ENCODE peak calls at places on chromosomes 12 and 14, in six cellular contexts. One of them, this sample, is unnamed.
A peak's percentile ranks its signal among the peaks of the same experiment; 100 is the strongest.

GRCh38 chr12:53056296-53056695 is 6.4 kb downstream of the TNS2 start:
- DNase-seq in ovary: peak; percentile 25
- DNase-seq in GM23248: peak; percentile 64
- DNase-seq in stomach: no peak
- DNase-seq in AG04450: no peak
- DNase-seq in transverse colon: peak; percentile 4
- DNase-seq in this sample: no peak

GRCh38 chr14:60815371-60815770 is 80.8 kb downstream of the MNAT1 start:
- DNase-seq in GM23248: no peak
- DNase-seq in stomach: no peak
- DNase-seq in ovary: no peak
- DNase-seq in AG04450: no peak
- DNase-seq in transverse colon: no peak
- DNase-seq in this sample: no peak

GRCh38 chr12:132904718-132905328 is 17.4 kb upstream of the CHFR start:
- DNase-seq in ovary: peak; percentile 88
- DNase-seq in GM23248: peak; percentile 72
- DNase-seq in stomach: peak; percentile 72
- DNase-seq in transverse colon: peak; percentile 83
- DNase-seq in AG04450: no peak
- DNase-seq in this sample: peak; percentile 51

GRCh38 chr12:80044694-80045046 is 54.7 kb upstream of the OTOGL start:
- DNase-seq in stomach: no peak
- DNase-seq in ovary: no peak
- DNase-seq in GM23248: peak; percentile 95
- DNase-seq in AG04450: peak; percentile 55
- DNase-seq in transverse colon: no peak
- DNase-seq in this sample: no peak

GRCh38 chr12:20210795-20211194 is 157.5 kb upstream of the PDE3A start:
- DNase-seq in GM23248: no peak
- DNase-seq in AG04450: no peak
- DNase-seq in stomach: no peak
- DNase-seq in ovary: no peak
- DNase-seq in transverse colon: no peak
- DNase-seq in this sample: no peak

GRCh38 chr12:56078931-56079728 is 835 bp upstream of the ERBB3 start:
- DNase-seq in GM23248: peak; percentile 93
- DNase-seq in stomach: peak; percentile 95
- DNase-seq in ovary: peak; percentile 86
- DNase-seq in AG04450: peak; percentile 44
- DNase-seq in transverse colon: peak; percentile 94
- DNase-seq in this sample: peak; percentile 77

GRCh38 chr14:104787736-104788532 is 7.6 kb downstream of the AKT1 start:
- DNase-seq in GM23248: no peak
- DNase-seq in AG04450: no peak
- DNase-seq in ovary: no peak
- DNase-seq in stomach: no peak
- DNase-seq in transverse colon: no peak
- DNase-seq in this sample: no peak

GRCh38 chr14:60649815-60650381 is 621 bp upstream of the SIX1 start:
- DNase-seq in stomach: no peak
- DNase-seq in GM23248: peak; percentile 57
- DNase-seq in AG04450: no peak
- DNase-seq in transverse colon: no peak
- DNase-seq in ovary: no peak
- DNase-seq in this sample: no peak

GRCh38 chr12:6229823-6230222 is 29.6 kb downstream of the CD9 start:
- DNase-seq in transverse colon: peak; percentile 68
- DNase-seq in ovary: peak; percentile 49
- DNase-seq in AG04450: peak; percentile 90
- DNase-seq in GM23248: peak; percentile 96
- DNase-seq in stomach: no peak
- DNase-seq in this sample: peak; percentile 66

GRCh38 chr12:26523708-26524150 is 309.3 kb downstream of the ITPR2 start:
- DNase-seq in GM23248: peak; percentile 93
- DNase-seq in stomach: peak; percentile 93
- DNase-seq in ovary: peak; percentile 92
- DNase-seq in AG04450: peak; percentile 75
- DNase-seq in transverse colon: peak; percentile 90
- DNase-seq in this sample: peak; percentile 52

GRCh38 chr14:80865565-80865964 is 76.0 kb downstream of the CEP128 start:
- DNase-seq in stomach: no peak
- DNase-seq in ovary: no peak
- DNase-seq in GM23248: no peak
- DNase-seq in AG04450: no peak
- DNase-seq in transverse colon: no peak
- DNase-seq in this sample: no peak

GRCh38 chr12:99334737-99335136 is 312.8 kb upstream of the GARIN6 start:
- DNase-seq in ovary: no peak
- DNase-seq in AG04450: no peak
- DNase-seq in transverse colon: no peak
- DNase-seq in GM23248: no peak
- DNase-seq in stomach: no peak
- DNase-seq in this sample: no peak

GRCh38 chr12:93636708-93637107 is 40.5 kb upstream of the CRADD start:
- DNase-seq in ovary: no peak
- DNase-seq in transverse colon: no peak
- DNase-seq in AG04450: no peak
- DNase-seq in stomach: no peak
- DNase-seq in GM23248: no peak
- DNase-seq in this sample: no peak

GRCh38 chr14:56176530-56176929 is 58.3 kb downstream of the PELI2 start:
- DNase-seq in stomach: no peak
- DNase-seq in AG04450: no peak
- DNase-seq in ovary: no peak
- DNase-seq in transverse colon: no peak
- DNase-seq in GM23248: no peak
- DNase-seq in this sample: no peak

GRCh38 chr14:103628221-103628683 is 759 bp upstream of the KLC1 start:
- DNase-seq in ovary: peak; percentile 77
- DNase-seq in AG04450: peak; percentile 32
- DNase-seq in GM23248: peak; percentile 97
- DNase-seq in stomach: peak; percentile 85
- DNase-seq in transverse colon: peak; percentile 85
- DNase-seq in this sample: peak; percentile 15

GRCh38 chr14:78598046-78598652 is 428.0 kb downstream of the NRXN3 start:
- DNase-seq in transverse colon: peak; percentile 18
- DNase-seq in GM23248: peak; percentile 74
- DNase-seq in stomach: peak; percentile 44
- DNase-seq in ovary: peak; percentile 16
- DNase-seq in AG04450: no peak
- DNase-seq in this sample: peak; percentile 11

GRCh38 chr12:130391186-130391585 is 53.5 kb downstream of the PIWIL1 start:
- DNase-seq in AG04450: no peak
- DNase-seq in transverse colon: no peak
- DNase-seq in ovary: no peak
- DNase-seq in stomach: no peak
- DNase-seq in GM23248: no peak
- DNase-seq in this sample: no peak
- H3K27ac ChIP-seq in AG04450: no peak overlapping the region
- H3K27ac ChIP-seq in transverse colon: no peak overlapping the region
- H3K27ac ChIP-seq in ovary: no peak overlapping the region
- H3K27ac ChIP-seq in stomach: no peak overlapping the region
- H3K27ac ChIP-seq in GM23248: no peak overlapping the region
- H3K27ac ChIP-seq in this sample: no peak overlapping the region

GRCh38 chr14:68283378-68284123 is 464.0 kb downstream of the RAD51B start:
- DNase-seq in transverse colon: peak; percentile 51
- DNase-seq in GM23248: no peak
- DNase-seq in stomach: no peak
- DNase-seq in ovary: peak; percentile 38
- DNase-seq in AG04450: no peak
- DNase-seq in this sample: no peak
- H3K27ac ChIP-seq in transverse colon: peak overlapping the region; percentile 13
- H3K27ac ChIP-seq in GM23248: no peak overlapping the region
- H3K27ac ChIP-seq in stomach: peak overlapping the region; percentile 77
- H3K27ac ChIP-seq in ovary: no peak overlapping the region
- H3K27ac ChIP-seq in AG04450: no peak overlapping the region
- H3K27ac ChIP-seq in this sample: no peak overlapping the region

GRCh38 chr14:70685480-70686197 is 43.9 kb downstream of the TTC9 start:
- DNase-seq in GM23248: peak; percentile 22
- DNase-seq in ovary: no peak
- DNase-seq in stomach: no peak
- DNase-seq in AG04450: no peak
- DNase-seq in transverse colon: no peak
- DNase-seq in this sample: no peak

GRCh38 chr14:70680748-70681147 is 39.0 kb downstream of the TTC9 start:
- DNase-seq in ovary: no peak
- DNase-seq in stomach: no peak
- DNase-seq in transverse colon: no peak
- DNase-seq in GM23248: no peak
- DNase-seq in AG04450: no peak
- DNase-seq in this sample: no peak

DNA sequence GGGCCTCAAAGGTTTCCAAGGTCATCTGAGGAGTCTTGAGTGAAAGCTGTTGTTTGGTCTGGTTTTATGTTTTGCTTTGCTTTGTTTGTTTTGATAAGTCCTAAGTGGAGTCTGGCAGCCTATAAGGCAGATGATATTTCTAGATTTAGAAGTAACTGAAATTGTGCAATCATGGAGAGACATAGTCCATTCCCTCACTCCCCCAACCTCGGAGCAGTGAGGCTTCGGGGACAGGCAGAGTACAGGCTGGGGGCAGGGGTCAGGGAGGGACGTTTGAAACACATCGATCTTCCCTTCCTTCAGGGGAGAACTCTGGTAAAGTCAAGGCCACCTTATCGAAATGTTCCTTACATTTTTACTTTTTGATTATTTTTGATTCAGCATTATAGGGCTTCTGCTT is 42.3 kb downstream of the TTC9 start:
- DNase-seq in ovary: no peak
- DNase-seq in transverse colon: no peak
- DNase-seq in stomach: no peak
- DNase-seq in GM23248: no peak
- DNase-seq in AG04450: no peak
- DNase-seq in this sample: no peak
- H3K27ac ChIP-seq in ovary: no peak overlapping the region
- H3K27ac ChIP-seq in transverse colon: no peak overlapping the region
- H3K27ac ChIP-seq in stomach: no peak overlapping the region
- H3K27ac ChIP-seq in GM23248: no peak overlapping the region
- H3K27ac ChIP-seq in AG04450: no peak overlapping the region
- H3K27ac ChIP-seq in this sample: no peak overlapping the region

GRCh38 chr12:15206338-15206737 is 14.9 kb downstream of the RERG start:
- DNase-seq in GM23248: no peak
- DNase-seq in stomach: no peak
- DNase-seq in AG04450: no peak
- DNase-seq in transverse colon: no peak
- DNase-seq in ovary: no peak
- DNase-seq in this sample: no peak
- H3K27ac ChIP-seq in GM23248: no peak overlapping the region
- H3K27ac ChIP-seq in stomach: peak overlapping the region; percentile 70
- H3K27ac ChIP-seq in AG04450: no peak overlapping the region
- H3K27ac ChIP-seq in transverse colon: peak overlapping the region; percentile 57
- H3K27ac ChIP-seq in ovary: peak overlapping the region; percentile 39
- H3K27ac ChIP-seq in this sample: no peak overlapping the region

GRCh38 chr14:34562776-34563150 is 23.3 kb upstream of the EAPP start:
- DNase-seq in ovary: no peak
- DNase-seq in GM23248: no peak
- DNase-seq in AG04450: no peak
- DNase-seq in transverse colon: no peak
- DNase-seq in stomach: no peak
- DNase-seq in this sample: no peak
- H3K27ac ChIP-seq in ovary: no peak overlapping the region
- H3K27ac ChIP-seq in GM23248: no peak overlapping the region
- H3K27ac ChIP-seq in AG04450: no peak overlapping the region
- H3K27ac ChIP-seq in transverse colon: no peak overlapping the region
- H3K27ac ChIP-seq in stomach: no peak overlapping the region
- H3K27ac ChIP-seq in this sample: no peak overlapping the region

This sample was measured in substantia nigra.